ENCODE peak calls at places on chromosome 4, in four cellular contexts. N is IMR-90, D is neuronal stem cell, J is mesenchymal stem cell. V is an unnamed sample.

GRCh38 chr4:25500626-25501318 is 123.7 kb downstream of the ANAPC4 start:
- DNase-seq in N (no peak), D (no peak), J (no peak), V (no peak)

GRCh38 chr4:75817901-75818300 is 84.4 kb downstream of the PPEF2 start:
- DNase-seq in N (no peak), D (no peak), J (no peak), V (no peak)

GRCh38 chr4:26478330-26478729 is 12.0 kb downstream of the CCKAR start:
- DNase-seq in N (no peak), D (no peak), J (no peak), V (no peak)

GRCh38 chr4:164488114-164488513 is 265.8 kb upstream of the SMIM31 start:
- DNase-seq in N (no peak), D (no peak), J (no peak), V (no peak)

GRCh38 chr4:87012265-87012953 is 77.6 kb downstream of the AFF1 start:
- DNase-seq in N (no peak), D (no peak), J (no peak), V (no peak)

GRCh38 chr4:147590249-147590920 is 26.8 kb upstream of the TMEM184C start:
- DNase-seq in N (peak), D (peak), J (peak), V (peak)

GRCh38 chr4:75658881-75659280 is 14.3 kb downstream of the G3BP2 start:
- DNase-seq in N (peak), D (no peak), J (peak), V (no peak)

GRCh38 chr4:169770411-169770810 is 12.7 kb upstream of the HPF1 start:
- DNase-seq in N (no peak), D (no peak), J (peak), V (no peak)

GRCh38 chr4:184792950-184793555 is 32.7 kb downstream of the ACSL1 start:
- DNase-seq in N (peak), D (no peak), J (peak), V (no peak)

GRCh38 chr4:3251691-3252479 is 2.9 kb downstream of the MSANTD1 start:
- DNase-seq in N (no peak), D (no peak), J (no peak), V (no peak)

GRCh38 chr4:3256230-3257124 is 7.5 kb downstream of the MSANTD1 start:
- DNase-seq in N (no peak), D (no peak), J (no peak), V (no peak)

GRCh38 chr4:137432431-137432830 is 99.9 kb downstream of the PCDH18 start:
- DNase-seq in N (no peak), D (no peak), J (no peak), V (no peak)

GRCh38 chr4:164716901-164717300 is 37.0 kb upstream of the SMIM31 start:
- DNase-seq in N (no peak), D (no peak), J (no peak), V (no peak)

GRCh38 chr4:94852601-94853000 is 94.8 kb downstream of the BMPR1B start:
- DNase-seq in N (no peak), D (no peak), J (no peak), V (no peak)

GRCh38 chr4:86011117-86011516 is 348.7 kb downstream of the MAPK10 start:
- DNase-seq in N (peak), D (no peak), J (peak), V (no peak)

GRCh38 chr4:142631836-142632235 is 214.3 kb downstream of the INPP4B start:
- DNase-seq in N (no peak), D (no peak), J (no peak), V (no peak)

GRCh38 chr4:4524364-4524763 is 17.5 kb downstream of the STX18 start:
- DNase-seq in N (peak), D (no peak), J (peak), V (no peak)

GRCh38 chr4:74692973-74693372 is 101.3 kb downstream of the BTC start:
- DNase-seq in N (peak), D (no peak), J (peak), V (no peak)

GRCh38 chr4:175705407-175705806 is 106.7 kb downstream of the GPM6A start:
- DNase-seq in N (no peak), D (peak), J (no peak), V (no peak)

GRCh38 chr4:176939445-176939844 is 146.7 kb upstream of the VEGFC start:
- DNase-seq in N (peak), D (no peak), J (no peak), V (no peak)

GRCh38 chr4:94304365-94304971 is 38.2 kb downstream of the HPGDS start:
- DNase-seq in N (peak), D (peak), J (peak), V (no peak)

GRCh38 chr4:41751325-41752061 is 3.0 kb upstream of the PHOX2B start:
- DNase-seq in N (no peak), D (peak), J (no peak), V (no peak)

GRCh38 chr4:120026853-120027252 is 39.8 kb downstream of the MAD2L1 start:
- DNase-seq in N (no peak), D (no peak), J (no peak), V (no peak)

GRCh38 chr4:34182346-34182745 is 2062.0 kb downstream of the ARAP2 start:
- DNase-seq in N (peak), D (no peak), J (peak), V (no peak)

GRCh38 chr4:34176609-34177008 is 2067.7 kb downstream of the ARAP2 start:
- DNase-seq in N (no peak), D (no peak), J (no peak), V (no peak)

GRCh38 chr4:34181891-34182290 is 2062.4 kb downstream of the ARAP2 start:
- DNase-seq in N (peak), D (no peak), J (peak), V (no peak)

GRCh38 chr4:34181311-34181808 is 2063.0 kb downstream of the ARAP2 start:
- DNase-seq in N (peak), D (no peak), J (peak), V (no peak)

DNA sequence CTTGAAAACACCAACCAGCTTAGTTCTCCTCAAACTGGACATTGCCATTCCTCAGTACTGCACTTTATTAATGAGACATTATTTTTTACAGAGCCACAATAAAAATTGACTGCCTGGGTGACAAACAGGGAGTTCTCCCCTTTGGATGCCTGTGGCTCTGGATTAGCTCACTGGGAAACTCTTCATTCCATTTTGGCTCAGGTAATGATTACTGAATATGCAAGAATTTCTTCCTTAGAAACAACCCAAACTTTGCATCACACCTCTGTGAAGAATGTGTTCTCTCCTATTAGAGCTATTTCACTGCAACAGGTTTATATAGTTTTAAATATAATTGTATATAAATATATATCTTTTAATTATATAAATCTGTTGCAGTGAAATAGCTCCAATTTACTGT is 2065.8 kb downstream of the ARAP2 start:
- DNase-seq in N (no peak), D (no peak), J (no peak), V (no peak)
- H4K8ac ChIP-seq in N (no peak), D (no peak), J (no peak), V (no peak)

DNA sequence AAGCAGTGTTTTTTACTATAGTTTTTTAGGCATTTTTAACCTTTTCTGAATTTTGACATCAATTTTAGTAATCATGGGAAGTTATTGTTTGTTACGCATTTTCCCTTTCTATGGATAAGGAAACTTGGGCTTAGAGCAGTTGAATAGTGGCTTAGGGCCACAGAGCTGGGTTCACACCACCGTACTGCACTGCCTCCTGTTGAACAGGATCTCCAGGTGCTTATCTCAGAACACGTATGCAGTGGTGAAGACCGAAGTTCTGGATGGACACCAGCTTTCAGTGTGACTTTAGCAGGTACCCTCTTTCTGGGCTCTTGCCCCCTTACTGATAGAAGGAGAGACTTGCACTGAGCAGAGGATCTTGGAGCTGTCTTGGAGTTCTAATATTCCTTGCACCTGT is 137.6 kb downstream of the PTTG2 start:
- DNase-seq in N (no peak), D (no peak), J (no peak), V (no peak)
- H4K8ac ChIP-seq in N (peak), D (no peak), J (no peak), V (no peak)

DNA sequence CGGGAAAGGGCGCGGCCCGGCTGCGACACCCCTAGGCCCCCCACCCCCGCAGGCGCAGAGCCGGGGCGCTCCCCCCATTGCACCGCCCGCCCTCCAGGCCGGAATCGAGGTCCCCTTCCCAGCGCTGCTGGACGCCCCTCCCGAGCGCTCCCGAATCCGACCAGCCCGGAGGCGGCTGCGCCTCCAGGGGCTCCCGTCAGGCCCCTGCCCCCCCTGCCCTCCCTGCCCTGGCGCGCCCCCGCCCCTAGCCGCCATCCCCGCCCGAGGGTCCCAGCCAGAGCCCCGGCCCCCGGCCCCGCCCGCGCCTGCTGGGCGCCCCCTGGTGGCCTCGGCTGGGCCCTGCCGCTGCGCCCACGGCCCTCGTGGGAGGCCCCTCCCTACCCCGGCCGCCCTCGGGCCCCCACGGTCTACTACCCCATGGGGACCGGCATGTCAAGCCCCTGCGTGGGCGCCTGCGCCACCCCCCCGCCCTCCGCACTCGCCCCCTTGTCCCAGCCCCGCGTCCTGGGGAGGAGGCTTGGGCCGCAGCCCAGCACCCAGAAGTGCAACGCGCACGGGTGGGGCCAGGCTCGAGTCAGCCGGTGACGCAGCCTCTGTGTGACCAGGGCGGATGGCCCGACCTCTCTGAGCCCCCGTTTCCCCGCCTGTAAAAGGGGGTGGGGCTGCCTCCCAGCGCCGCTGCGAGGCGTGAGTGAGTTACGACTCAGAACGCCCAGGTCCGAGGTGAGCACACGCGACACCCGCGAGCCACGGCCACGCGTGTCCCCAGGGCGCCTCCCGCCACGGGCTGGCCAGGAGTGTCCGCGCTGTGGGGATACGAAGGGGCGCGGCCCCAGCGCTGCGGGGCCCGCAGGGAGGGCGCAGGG is 104.9 kb downstream of the FAM53A start:
- DNase-seq in N (peak), D (peak), J (peak), V (peak)
- H4K8ac ChIP-seq in N (peak), D (no peak), J (peak), V (peak)

GRCh38 chr4:79331126-79331876 is 5.4 kb upstream of the NAA11 start:
- DNase-seq in N (no peak), D (no peak), J (peak), V (no peak)
- H4K8ac ChIP-seq in N (no peak), D (no peak), J (peak), V (no peak)

GRCh38 chr4:66750273-66750672 is 795.0 kb downstream of the CENPC start:
- DNase-seq in N (no peak), D (no peak), J (peak), V (no peak)
- H4K8ac ChIP-seq in N (no peak), D (no peak), J (no peak), V (no peak)